ENCODE peak calls at places on chromosomes 5 and 9, in six cellular contexts. G is fibroblast of lung, X is M059J, Z is IMR-90, M is neural crest cell, R is left ventricle myocardium superior. U is an unnamed sample.
A peak's percentile ranks its signal among the peaks of the same experiment; 100 is the strongest.

GRCh38 chr9:135944444-135945252 is 16.5 kb downstream of the UBAC1 start:
- DNase-seq in G (no peak), X (no peak), Z (no peak), M (no peak), R (no peak), U (no peak)

GRCh38 chr9:135552021-135552697 is 6.2 kb downstream of the OBP2A start:
- DNase-seq in G (no peak), X (no peak), Z (no peak), M (no peak), R (no peak), U (no peak)

GRCh38 chr5:95842955-95843544 is 20.5 kb upstream of the GLRX start:
- DNase-seq in G (peak; percentile 74), X (peak; percentile 96), Z (peak; percentile 75), M (no peak), R (peak; percentile 74), U (peak; percentile 70)

GRCh38 chr5:67205981-67206380 is 9.4 kb upstream of the CD180 start:
- DNase-seq in G (no peak), X (no peak), Z (no peak), M (no peak), R (no peak), U (no peak)

GRCh38 chr9:130899051-130899748 is 2.6 kb upstream of the QRFP start:
- DNase-seq in G (no peak), X (no peak), Z (no peak), M (no peak), R (no peak), U (no peak)

GRCh38 chr5:129001831-129002626 is 36.7 kb downstream of the SLC27A6 start:
- DNase-seq in G (no peak), X (no peak), Z (no peak), M (no peak), R (no peak), U (no peak)

GRCh38 chr9:76213751-76214150 is 180.5 kb downstream of the RFK start:
- DNase-seq in G (no peak), X (peak; percentile 59), Z (no peak), M (no peak), R (no peak), U (no peak)

GRCh38 chr9:23825143-23825531 is 903 bp downstream of the ELAVL2 start:
- DNase-seq in G (no peak), X (no peak), Z (no peak), M (peak; percentile 16), R (no peak), U (no peak)

GRCh38 chr5:72160959-72161358 is 53.7 kb downstream of the MAP1B start:
- DNase-seq in G (no peak), X (peak; percentile 51), Z (peak; percentile 83), M (no peak), R (no peak), U (no peak)

GRCh38 chr5:33272288-33272687 is 168.5 kb upstream of the TARS1 start:
- DNase-seq in G (peak; percentile 87), X (peak; percentile 94), Z (peak; percentile 94), M (no peak), R (no peak), U (no peak)

GRCh38 chr9:93207326-93207814 is 23.4 kb downstream of the WNK2 start:
- DNase-seq in G (peak; percentile 51), X (peak; percentile 40), Z (peak; percentile 11), M (no peak), R (peak; percentile 76), U (peak; percentile 73)

GRCh38 chr5:119049824-119050449 is 20.9 kb upstream of the DMXL1 start:
- DNase-seq in G (peak; percentile 62), X (peak; percentile 19), Z (peak; percentile 80), M (no peak), R (no peak), U (no peak)

GRCh38 chr5:122915717-122916399 is 70.4 kb downstream of the SNX24 start:
- DNase-seq in G (peak; percentile 5), X (no peak), Z (no peak), M (no peak), R (no peak), U (no peak)

GRCh38 chr9:128286435-128286834 is 10.4 kb downstream of the SWI5 start:
- DNase-seq in G (peak; percentile 60), X (no peak), Z (peak; percentile 71), M (no peak), R (peak; percentile 79), U (peak; percentile 52)

GRCh38 chr5:39409036-39409435 is 15.7 kb downstream of the DAB2 start:
- DNase-seq in G (peak; percentile 28), X (no peak), Z (no peak), M (no peak), R (no peak), U (no peak)

GRCh38 chr5:89816038-89816437 is 593.5 kb downstream of the CETN3 start:
- DNase-seq in G (no peak), X (no peak), Z (no peak), M (no peak), R (no peak), U (no peak)

GRCh38 chr9:133685653-133686504 is 49.7 kb downstream of the DBH start:
- DNase-seq in G (no peak), X (no peak), Z (no peak), M (no peak), R (no peak), U (no peak)

GRCh38 chr5:54619732-54620582 is 102.4 kb downstream of the SNX18 start:
- DNase-seq in G (peak; percentile 34), X (no peak), Z (peak; percentile 44), M (no peak), R (no peak), U (no peak)

GRCh38 chr5:103962023-103962422 is 399.4 kb upstream of the NUDT12 start:
- DNase-seq in G (no peak), X (no peak), Z (no peak), M (no peak), R (no peak), U (no peak)

GRCh38 chr5:157271740-157272271 is 5.9 kb downstream of the CYFIP2 start:
- DNase-seq in G (no peak), X (no peak), Z (no peak), M (no peak), R (peak; percentile 37), U (no peak)

GRCh38 chr5:150321784-150322183 is 19.1 kb upstream of the ARSI start:
- DNase-seq in G (peak; percentile 47), X (no peak), Z (no peak), M (no peak), R (no peak), U (no peak)

GRCh38 chr9:135028956-135029355 is 58.5 kb upstream of the OLFM1 start:
- DNase-seq in G (no peak), X (no peak), Z (no peak), M (no peak), R (no peak), U (no peak)

GRCh38 chr5:111731638-111732037 is 25.4 kb downstream of the NREP start:
- DNase-seq in G (no peak), X (no peak), Z (no peak), M (no peak), R (no peak), U (no peak)

GRCh38 chr5:103522586-103522985 is 40.0 kb downstream of the NUDT12 start:
- DNase-seq in G (peak; percentile 43), X (no peak), Z (no peak), M (no peak), R (no peak), U (no peak)

GRCh38 chr9:33466565-33467495 is 6.9 kb downstream of the NOL6 start:
- DNase-seq in G (peak; percentile 36), X (no peak), Z (peak; percentile 24), M (peak; percentile 76), R (peak; percentile 80), U (peak; percentile 57)

GRCh38 chr5:65263291-65263690 is 218.4 kb downstream of the ADAMTS6 start:
- DNase-seq in G (no peak), X (peak; percentile 6), Z (peak; percentile 20), M (no peak), R (no peak), U (no peak)

GRCh38 chr5:161105563-161105962 is 253.6 kb upstream of the ATP10B start:
- DNase-seq in G (peak; percentile 38), X (peak; percentile 2), Z (no peak), M (no peak), R (no peak), U (no peak)

GRCh38 chr9:129979346-129979745 is 63.6 kb downstream of the FNBP1 start:
- DNase-seq in G (no peak), X (no peak), Z (no peak), M (no peak), R (no peak), U (no peak)

GRCh38 chr5:110839004-110839403 is 100.2 kb downstream of the SLC25A46 start:
- DNase-seq in G (no peak), X (no peak), Z (no peak), M (no peak), R (no peak), U (no peak)

GRCh38 chr5:57889558-57889957 is 406.9 kb upstream of the ACTBL2 start:
- DNase-seq in G (peak; percentile 55), X (peak; percentile 99), Z (peak; percentile 83), M (no peak), R (no peak), U (no peak)

GRCh38 chr9:112072721-112073553 is 102.2 kb downstream of the SUSD1 start:
- DNase-seq in G (peak; percentile 91), X (peak; percentile 62), Z (peak; percentile 98), M (no peak), R (no peak), U (no peak)

GRCh38 chr5:161411156-161411555 is 135.4 kb downstream of the GABRB2 start:
- DNase-seq in G (no peak), X (no peak), Z (no peak), M (no peak), R (no peak), U (no peak)

GRCh38 chr5:142014911-142015584 is 2.2 kb upstream of the GNPDA1 start:
- DNase-seq in G (peak; percentile 54), X (peak; percentile 85), Z (peak; percentile 62), M (peak; percentile 26), R (no peak), U (peak; percentile 27)

GRCh38 chr5:39691136-39691535 is 266.4 kb upstream of the DAB2 start:
- DNase-seq in G (no peak), X (no peak), Z (no peak), M (no peak), R (no peak), U (no peak)

GRCh38 chr9:108889649-108890067 is 27.6 kb downstream of the ACTL7A start:
- DNase-seq in G (peak; percentile 38), X (peak; percentile 60), Z (peak; percentile 67), M (no peak), R (no peak), U (no peak)

GRCh38 chr9:9754186-9754585 is 858.6 kb downstream of the PTPRD start:
- DNase-seq in G (no peak), X (peak; percentile 3), Z (no peak), M (no peak), R (no peak), U (no peak)

GRCh38 chr9:91817106-91817492 is 132.9 kb downstream of the ROR2 start:
- DNase-seq in G (no peak), X (no peak), Z (no peak), M (no peak), R (no peak), U (no peak)

GRCh38 chr9:129887210-129888084 is 52.2 kb downstream of the USP20 start:
- DNase-seq in G (peak; percentile 58), X (peak; percentile 31), Z (peak; percentile 81), M (no peak), R (no peak), U (peak; percentile 51)

U was measured in heart left ventricle.